ENCODE peak calls at places on chromosomes 3 and 15, in five cellular contexts. One of them, this sample, is unnamed.
A peak's percentile ranks its signal among the peaks of the same experiment; 100 is the strongest.

GRCh38 chr3:44072601-44073540 is 168.8 kb upstream of the TOPAZ1 start:
- DNase-seq in LoVo: no peak
- DNase-seq in left lobe of liver: no peak
- DNase-seq in transverse colon: no peak
- DNase-seq in KG1: no peak
- DNase-seq in this sample: no peak

GRCh38 chr3:124834723-124835718 is 52.1 kb downstream of the ITGB5 start:
- DNase-seq in LoVo: peak; percentile 15
- DNase-seq in left lobe of liver: peak; percentile 94
- DNase-seq in transverse colon: peak; percentile 75
- DNase-seq in KG1: peak; percentile 35
- DNase-seq in this sample: no peak

GRCh38 chr3:73600293-73600938 is 24.3 kb downstream of the PDZRN3 start:
- DNase-seq in LoVo: no peak
- DNase-seq in left lobe of liver: no peak
- DNase-seq in transverse colon: no peak
- DNase-seq in KG1: no peak
- DNase-seq in this sample: no peak

GRCh38 chr15:33587773-33588172 is 277.0 kb downstream of the RYR3 start:
- DNase-seq in LoVo: no peak
- DNase-seq in left lobe of liver: no peak
- DNase-seq in transverse colon: no peak
- DNase-seq in KG1: no peak
- DNase-seq in this sample: no peak

GRCh38 chr15:65376767-65377104 is 1.1 kb downstream of the IGDCC3 start:
- DNase-seq in LoVo: no peak
- DNase-seq in left lobe of liver: no peak
- DNase-seq in transverse colon: no peak
- DNase-seq in KG1: no peak
- DNase-seq in this sample: no peak

GRCh38 chr15:39756806-39757522 is 25.7 kb downstream of the FSIP1 start:
- DNase-seq in LoVo: peak; percentile 80
- DNase-seq in left lobe of liver: no peak
- DNase-seq in transverse colon: no peak
- DNase-seq in KG1: peak; percentile 26
- DNase-seq in this sample: no peak

GRCh38 chr15:78840661-78841060 is 29.4 kb upstream of the ADAMTS7 start:
- DNase-seq in LoVo: no peak
- DNase-seq in left lobe of liver: no peak
- DNase-seq in transverse colon: no peak
- DNase-seq in KG1: no peak
- DNase-seq in this sample: peak; percentile 42

GRCh38 chr3:172100482-172100881 is 61.1 kb downstream of the FNDC3B start:
- DNase-seq in LoVo: no peak
- DNase-seq in left lobe of liver: no peak
- DNase-seq in transverse colon: no peak
- DNase-seq in KG1: no peak
- DNase-seq in this sample: no peak

GRCh38 chr3:105093853-105094252 is 272.9 kb upstream of the ALCAM start:
- DNase-seq in LoVo: no peak
- DNase-seq in left lobe of liver: no peak
- DNase-seq in transverse colon: no peak
- DNase-seq in KG1: no peak
- DNase-seq in this sample: no peak

GRCh38 chr3:103271575-103271974 is 836.8 kb downstream of the ZPLD1 start:
- DNase-seq in LoVo: no peak
- DNase-seq in left lobe of liver: no peak
- DNase-seq in transverse colon: no peak
- DNase-seq in KG1: no peak
- DNase-seq in this sample: no peak

GRCh38 chr3:195754906-195755305 is 34.1 kb downstream of the MUC20 start:
- DNase-seq in LoVo: no peak
- DNase-seq in left lobe of liver: no peak
- DNase-seq in transverse colon: no peak
- DNase-seq in KG1: no peak
- DNase-seq in this sample: no peak

GRCh38 chr3:150248116-150248864 is 159.8 kb upstream of the TSC22D2 start:
- DNase-seq in LoVo: peak; percentile 9
- DNase-seq in left lobe of liver: no peak
- DNase-seq in transverse colon: no peak
- DNase-seq in KG1: no peak
- DNase-seq in this sample: no peak

GRCh38 chr3:65714138-65714537 is 324.6 kb downstream of the MAGI1 start:
- DNase-seq in LoVo: no peak
- DNase-seq in left lobe of liver: no peak
- DNase-seq in transverse colon: no peak
- DNase-seq in KG1: no peak
- DNase-seq in this sample: no peak

GRCh38 chr15:58344164-58345070 is 87.4 kb upstream of the LIPC start:
- DNase-seq in LoVo: no peak
- DNase-seq in left lobe of liver: no peak
- DNase-seq in transverse colon: no peak
- DNase-seq in KG1: no peak
- DNase-seq in this sample: no peak

GRCh38 chr3:195873281-195873887 is 35.0 kb downstream of the TNK2 start:
- DNase-seq in LoVo: no peak
- DNase-seq in left lobe of liver: no peak
- DNase-seq in transverse colon: no peak
- DNase-seq in KG1: no peak
- DNase-seq in this sample: no peak

GRCh38 chr3:124157748-124158147 is 165.8 kb upstream of the ROPN1 start:
- DNase-seq in LoVo: no peak
- DNase-seq in left lobe of liver: no peak
- DNase-seq in transverse colon: no peak
- DNase-seq in KG1: no peak
- DNase-seq in this sample: no peak

GRCh38 chr3:123444023-123444422 is 4.9 kb downstream of the ADCY5 start:
- DNase-seq in LoVo: no peak
- DNase-seq in left lobe of liver: no peak
- DNase-seq in transverse colon: no peak
- DNase-seq in KG1: no peak
- DNase-seq in this sample: no peak

GRCh38 chr15:89088605-89089315 is 504 bp downstream of the ABHD2 start:
- DNase-seq in LoVo: no peak
- DNase-seq in left lobe of liver: peak; percentile 63
- DNase-seq in transverse colon: peak; percentile 36
- DNase-seq in KG1: no peak
- DNase-seq in this sample: no peak

GRCh38 chr3:150227839-150228238 is 180.3 kb upstream of the TSC22D2 start:
- DNase-seq in LoVo: no peak
- DNase-seq in left lobe of liver: no peak
- DNase-seq in transverse colon: peak; percentile 64
- DNase-seq in KG1: peak; percentile 35
- DNase-seq in this sample: no peak

GRCh38 chr3:70383360-70383831 is 71.0 kb upstream of the MDFIC2 start:
- DNase-seq in LoVo: no peak
- DNase-seq in left lobe of liver: no peak
- DNase-seq in transverse colon: no peak
- DNase-seq in KG1: no peak
- DNase-seq in this sample: no peak

GRCh38 chr3:180478695-180479094 is 123.3 kb upstream of the TTC14 start:
- DNase-seq in LoVo: no peak
- DNase-seq in left lobe of liver: no peak
- DNase-seq in transverse colon: no peak
- DNase-seq in KG1: no peak
- DNase-seq in this sample: no peak

GRCh38 chr3:98561727-98562521 is 30.1 kb downstream of the GPR15 start:
- DNase-seq in LoVo: no peak
- DNase-seq in left lobe of liver: no peak
- DNase-seq in transverse colon: no peak
- DNase-seq in KG1: no peak
- DNase-seq in this sample: no peak

GRCh38 chr3:10548997-10549396 is 43.6 kb upstream of the ATP2B2 start:
- DNase-seq in LoVo: no peak
- DNase-seq in left lobe of liver: peak; percentile 23
- DNase-seq in transverse colon: no peak
- DNase-seq in KG1: no peak
- DNase-seq in this sample: no peak

GRCh38 chr3:12798559-12799179 is 2.2 kb downstream of the CAND2 start:
- DNase-seq in LoVo: no peak
- DNase-seq in left lobe of liver: peak; percentile 52
- DNase-seq in transverse colon: no peak
- DNase-seq in KG1: no peak
- DNase-seq in this sample: no peak

This sample was measured in HL-60.